ENCODE peak calls at places on chromosomes 12 and 14, in five cellular contexts. One of them, this sample, is unnamed.
A peak's percentile ranks its signal among the peaks of the same experiment; 100 is the strongest.

GRCh38 chr12:112839386-112839972 is 47.9 kb downstream of the RPH3A start:
- DNase-seq in stomach: no peak
- DNase-seq in right lobe of liver: no peak
- DNase-seq in HCT116: no peak
- DNase-seq in body of pancreas: no peak
- DNase-seq in this sample: no peak

GRCh38 chr12:69682136-69682755 is 16.9 kb downstream of the BEST3 start:
- DNase-seq in stomach: no peak
- DNase-seq in body of pancreas: no peak
- DNase-seq in right lobe of liver: no peak
- DNase-seq in HCT116: no peak
- DNase-seq in this sample: no peak

GRCh38 chr14:25394791-25395391 is 344.9 kb upstream of the STXBP6 start:
- DNase-seq in body of pancreas: no peak
- DNase-seq in HCT116: no peak
- DNase-seq in right lobe of liver: no peak
- DNase-seq in stomach: no peak
- DNase-seq in this sample: no peak

GRCh38 chr12:128918910-128919309 is 65.6 kb downstream of the GLT1D1 start:
- DNase-seq in stomach: no peak
- DNase-seq in HCT116: no peak
- DNase-seq in right lobe of liver: no peak
- DNase-seq in body of pancreas: no peak
- DNase-seq in this sample: no peak

GRCh38 chr14:36517242-36518030 is 2.6 kb downstream of the NKX2-1 start:
- DNase-seq in stomach: no peak
- DNase-seq in body of pancreas: no peak
- DNase-seq in HCT116: no peak
- DNase-seq in right lobe of liver: no peak
- DNase-seq in this sample: no peak

GRCh38 chr12:121227294-121227693 is 17.4 kb downstream of the P2RX4 start:
- DNase-seq in stomach: peak; percentile 90
- DNase-seq in HCT116: no peak
- DNase-seq in body of pancreas: peak; percentile 92
- DNase-seq in right lobe of liver: peak; percentile 76
- DNase-seq in this sample: no peak

GRCh38 chr12:32155911-32156585 is 49.4 kb downstream of the BICD1 start:
- DNase-seq in body of pancreas: no peak
- DNase-seq in right lobe of liver: no peak
- DNase-seq in stomach: no peak
- DNase-seq in HCT116: no peak
- DNase-seq in this sample: no peak

GRCh38 chr14:54197369-54197768 is 199.4 kb upstream of the CDKN3 start:
- DNase-seq in stomach: no peak
- DNase-seq in HCT116: no peak
- DNase-seq in right lobe of liver: no peak
- DNase-seq in body of pancreas: no peak
- DNase-seq in this sample: no peak

DNA sequence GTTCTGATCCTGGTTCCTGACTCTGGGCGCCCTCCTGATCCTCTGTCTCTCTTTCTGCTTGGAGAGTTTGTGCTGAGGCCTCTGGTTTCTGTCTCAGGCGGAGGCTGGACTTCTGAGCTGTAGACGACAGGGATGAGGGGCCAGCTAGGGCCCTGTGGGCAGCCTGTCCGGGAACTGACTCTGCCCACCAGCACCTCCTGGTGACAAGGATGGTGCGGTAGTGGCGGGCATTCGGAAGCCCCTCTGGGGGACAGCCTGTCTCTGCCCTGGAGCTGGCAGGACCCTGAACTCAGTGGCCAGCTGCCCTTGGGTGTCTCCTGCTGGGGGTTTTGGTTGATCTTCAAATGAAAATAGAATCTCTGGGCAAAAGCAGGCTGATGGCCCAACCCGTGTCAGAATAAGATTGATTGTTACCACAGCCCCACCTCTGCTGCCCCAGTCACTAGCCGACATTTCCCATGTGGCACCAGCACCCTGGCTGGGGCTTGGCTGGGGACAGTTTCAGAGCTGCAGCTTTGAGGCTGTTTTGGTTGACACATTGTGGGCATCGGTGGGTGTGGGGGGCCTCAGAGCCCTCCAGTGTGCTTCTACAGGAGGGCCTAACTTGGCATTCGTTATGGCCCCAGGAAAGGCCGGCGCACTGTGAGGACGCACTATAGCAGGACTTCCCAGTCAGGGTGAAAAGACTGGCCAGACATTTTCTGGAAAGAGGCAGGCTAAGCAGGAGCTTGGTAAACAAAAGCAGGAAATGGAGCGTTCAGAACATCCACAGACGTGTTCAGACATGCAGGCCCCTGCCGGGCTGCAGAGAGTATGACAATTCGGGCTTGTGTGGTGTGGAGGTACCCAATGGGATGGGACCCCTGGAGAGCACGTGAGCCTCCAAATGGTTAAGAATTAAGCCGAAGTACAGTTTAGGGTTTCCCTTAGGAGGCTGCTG is 16.1 kb downstream of the KRT80 start:
- DNase-seq in HCT116: no peak
- DNase-seq in stomach: no peak
- DNase-seq in right lobe of liver: no peak
- DNase-seq in body of pancreas: no peak
- DNase-seq in this sample: no peak
- TF ChIP-seq POLR2A in HCT116: no peak
- TF ChIP-seq POLR2A in stomach: no peak
- TF ChIP-seq POLR2A in right lobe of liver: no peak
- TF ChIP-seq POLR2A in body of pancreas: no peak
- TF ChIP-seq POLR2A in this sample: no peak

GRCh38 chr12:56010112-56010570 is 10.7 kb upstream of the IKZF4 start:
- DNase-seq in stomach: no peak
- DNase-seq in body of pancreas: no peak
- DNase-seq in HCT116: no peak
- DNase-seq in right lobe of liver: no peak
- DNase-seq in this sample: no peak
- H3K27ac ChIP-seq in stomach: no peak overlapping the region
- H3K27ac ChIP-seq in body of pancreas: no peak overlapping the region
- H3K27ac ChIP-seq in HCT116: no peak overlapping the region
- H3K27ac ChIP-seq in right lobe of liver: no peak overlapping the region
- H3K27ac ChIP-seq in this sample: no peak overlapping the region

DNA sequence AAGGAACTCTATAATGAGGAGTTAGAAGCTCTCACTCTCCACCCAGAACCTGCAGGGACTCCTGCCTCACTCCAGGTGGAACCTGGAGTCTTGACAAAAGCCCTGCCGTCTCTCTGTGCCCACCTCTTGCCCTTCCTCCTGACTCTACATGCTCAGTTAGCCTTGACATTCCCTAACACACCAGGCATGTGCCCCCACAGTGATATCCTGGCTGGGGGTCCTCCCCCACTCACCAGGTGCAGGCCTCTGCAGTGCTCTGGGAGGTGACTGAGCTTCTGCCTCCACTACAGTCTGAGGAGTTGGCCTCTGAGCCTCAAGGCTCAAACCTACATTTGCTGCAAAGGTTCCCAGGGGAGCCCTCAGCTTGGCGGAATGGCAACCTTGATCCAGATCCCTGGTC is 300.7 kb downstream of the ADGRD1 start:
- DNase-seq in right lobe of liver: no peak
- DNase-seq in stomach: no peak
- DNase-seq in HCT116: no peak
- DNase-seq in body of pancreas: no peak
- DNase-seq in this sample: no peak
- TF ChIP-seq POLR2A in right lobe of liver: no peak
- TF ChIP-seq POLR2A in stomach: no peak
- TF ChIP-seq POLR2A in HCT116: no peak
- TF ChIP-seq POLR2A in body of pancreas: no peak
- TF ChIP-seq POLR2A in this sample: no peak

DNA sequence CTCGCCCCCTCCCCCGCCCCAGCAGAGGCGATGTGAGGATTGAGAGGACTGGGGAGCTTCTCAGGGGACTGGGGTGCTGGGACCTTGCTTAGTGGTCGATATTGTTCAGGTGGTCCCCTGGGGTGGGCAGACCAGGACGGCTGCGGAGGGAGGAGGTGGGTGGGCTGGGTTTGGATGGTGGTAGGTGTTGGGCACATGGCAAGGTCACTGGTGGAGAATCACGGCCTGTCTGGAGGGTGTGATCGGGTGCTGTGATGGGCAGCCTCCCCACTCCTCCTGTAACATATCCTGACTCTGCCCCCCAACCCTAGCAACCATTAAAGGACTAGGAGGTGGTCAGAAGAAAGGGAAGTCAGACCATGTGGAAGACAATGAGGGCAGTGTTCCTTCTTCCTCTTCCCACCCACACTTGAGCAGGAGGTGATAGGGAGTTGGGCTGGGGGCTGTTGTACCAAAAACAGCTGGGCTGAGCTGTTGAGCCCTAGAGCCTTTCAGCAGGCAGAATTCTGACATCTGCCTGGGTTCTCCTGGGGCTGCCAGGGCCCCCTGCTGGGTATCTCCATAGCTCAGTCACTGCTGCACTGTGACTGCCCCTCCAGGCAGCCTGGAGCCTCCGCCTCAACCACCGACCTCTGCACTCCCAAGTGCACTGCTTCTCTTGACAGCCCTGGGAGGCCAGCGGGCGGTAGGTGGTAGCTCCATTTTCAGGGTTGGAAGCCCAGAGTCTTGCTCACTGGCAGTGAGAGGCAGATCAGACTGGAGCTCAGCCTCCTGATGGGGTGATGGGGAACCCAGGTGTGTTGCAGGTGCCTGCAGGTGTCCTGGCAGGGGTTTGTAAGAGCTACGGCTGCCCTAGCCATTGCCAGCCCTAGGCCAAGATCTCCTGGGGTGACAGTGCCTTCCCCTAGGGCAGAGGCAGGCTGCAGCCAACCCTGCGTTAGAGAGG is 15.3 kb downstream of the VASH1 start:
- DNase-seq in stomach: no peak
- DNase-seq in body of pancreas: peak; percentile 12
- DNase-seq in HCT116: no peak
- DNase-seq in right lobe of liver: no peak
- DNase-seq in this sample: no peak
- H3K27ac ChIP-seq in stomach: no peak overlapping the region
- H3K27ac ChIP-seq in body of pancreas: no peak overlapping the region
- H3K27ac ChIP-seq in HCT116: no peak overlapping the region
- H3K27ac ChIP-seq in right lobe of liver: no peak overlapping the region
- H3K27ac ChIP-seq in this sample: no peak overlapping the region

GRCh38 chr12:93706387-93706786 is 29.2 kb downstream of the CRADD start:
- DNase-seq in right lobe of liver: no peak
- DNase-seq in HCT116: no peak
- DNase-seq in body of pancreas: no peak
- DNase-seq in stomach: no peak
- DNase-seq in this sample: no peak
- TF ChIP-seq POLR2A in right lobe of liver: no peak
- TF ChIP-seq POLR2A in HCT116: no peak
- TF ChIP-seq POLR2A in body of pancreas: no peak
- TF ChIP-seq POLR2A in stomach: no peak
- TF ChIP-seq POLR2A in this sample: no peak

DNA sequence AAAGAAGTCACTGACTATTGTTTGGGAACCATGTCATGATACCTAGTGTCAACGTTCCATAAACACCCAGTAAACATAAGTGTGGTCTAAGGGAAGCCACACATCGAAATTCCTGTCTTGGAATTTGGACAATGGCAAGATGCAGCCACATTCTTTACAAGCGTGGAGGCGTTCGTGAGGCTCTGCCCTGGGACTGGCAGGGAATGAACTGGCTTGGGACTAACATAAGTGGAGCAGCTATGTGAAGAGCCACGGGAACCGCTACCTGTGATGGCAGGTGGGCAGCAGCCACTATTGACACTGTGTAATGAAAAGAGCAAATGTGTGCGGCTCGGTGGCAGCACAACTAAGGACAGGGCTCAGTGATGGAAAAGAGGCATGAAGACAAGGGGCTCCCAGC is 10.0 kb upstream of the NRIP2 start:
- DNase-seq in stomach: no peak
- DNase-seq in body of pancreas: no peak
- DNase-seq in HCT116: no peak
- DNase-seq in right lobe of liver: no peak
- DNase-seq in this sample: no peak
- H3K27ac ChIP-seq in stomach: peak overlapping the region; percentile 20
- H3K27ac ChIP-seq in body of pancreas: no peak overlapping the region
- H3K27ac ChIP-seq in HCT116: no peak overlapping the region
- H3K27ac ChIP-seq in right lobe of liver: no peak overlapping the region
- H3K27ac ChIP-seq in this sample: no peak overlapping the region

GRCh38 chr12:57229041-57229633 is 374 bp upstream of the SHMT2 start:
- DNase-seq in HCT116: no peak
- DNase-seq in stomach: no peak
- DNase-seq in body of pancreas: no peak
- DNase-seq in right lobe of liver: no peak
- DNase-seq in this sample: no peak

GRCh38 chr12:57227315-57228115 is 2.0 kb upstream of the SHMT2 start:
- DNase-seq in HCT116: no peak
- DNase-seq in stomach: no peak
- DNase-seq in body of pancreas: no peak
- DNase-seq in right lobe of liver: no peak
- DNase-seq in this sample: no peak

GRCh38 chr12:57231276-57232021 is 1.9 kb downstream of the SHMT2 start:
- DNase-seq in right lobe of liver: no peak
- DNase-seq in stomach: no peak
- DNase-seq in body of pancreas: no peak
- DNase-seq in HCT116: no peak
- DNase-seq in this sample: no peak

GRCh38 chr12:57230381-57231155 is 1.1 kb downstream of the SHMT2 start:
- DNase-seq in stomach: no peak
- DNase-seq in HCT116: no peak
- DNase-seq in right lobe of liver: no peak
- DNase-seq in body of pancreas: no peak
- DNase-seq in this sample: no peak

DNA sequence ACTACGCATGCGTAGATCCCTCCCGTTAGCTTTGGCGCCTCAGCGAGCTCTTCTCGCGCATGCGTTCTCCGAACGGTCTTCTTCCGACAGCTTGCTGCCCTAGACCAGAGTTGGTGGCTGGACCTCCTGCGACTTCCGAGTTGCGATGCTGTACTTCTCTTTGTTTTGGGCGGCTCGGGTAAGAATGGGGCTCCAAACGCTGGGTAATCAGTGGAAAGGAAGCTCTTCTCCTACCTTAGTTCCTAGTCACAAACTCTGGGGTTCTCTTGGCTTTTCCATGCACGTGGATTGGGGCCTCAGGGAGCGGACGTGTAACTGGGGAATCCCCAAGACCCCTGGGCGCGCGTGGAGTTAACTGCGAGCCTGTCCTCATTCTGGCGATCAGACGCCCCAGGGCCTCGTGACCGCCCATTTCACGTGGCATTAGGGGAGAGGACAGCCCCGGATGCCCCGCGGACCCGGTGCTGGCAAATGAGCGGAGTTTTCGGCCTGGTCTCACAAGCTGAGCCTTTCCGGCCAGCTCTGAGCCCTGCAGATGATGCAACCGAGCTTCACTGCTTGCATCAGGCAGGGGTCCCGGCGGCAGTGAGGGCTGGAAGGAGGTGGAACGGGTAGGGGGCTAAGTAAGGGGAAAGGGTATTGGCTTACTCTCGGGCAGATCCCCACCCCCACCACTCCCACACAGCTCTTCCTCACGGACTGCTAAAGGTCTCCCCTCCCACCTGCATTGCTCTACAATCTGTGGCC is at the start of gene SHMT2:
- DNase-seq in body of pancreas: peak; percentile 99
- DNase-seq in HCT116: peak; percentile 91
- DNase-seq in right lobe of liver: peak; percentile 95
- DNase-seq in stomach: peak; percentile 96
- DNase-seq in this sample: peak; percentile 97
- TF ChIP-seq POLR2A in body of pancreas: peak; percentile 17
- TF ChIP-seq POLR2A in HCT116: peak; percentile 62
- TF ChIP-seq POLR2A in right lobe of liver: peak; percentile 87
- TF ChIP-seq POLR2A in stomach: no peak
- TF ChIP-seq POLR2A in this sample: no peak

GRCh38 chr12:122834229-122834920 is 882 bp upstream of the HIP1R start:
- DNase-seq in HCT116: peak; percentile 35
- DNase-seq in right lobe of liver: peak; percentile 46
- DNase-seq in stomach: peak; percentile 64
- DNase-seq in body of pancreas: peak; percentile 60
- DNase-seq in this sample: no peak
- H3K27ac ChIP-seq in HCT116: peak overlapping the region; percentile 38
- H3K27ac ChIP-seq in right lobe of liver: peak overlapping the region; percentile 57
- H3K27ac ChIP-seq in stomach: peak overlapping the region; percentile 91
- H3K27ac ChIP-seq in body of pancreas: peak overlapping the region; percentile 68
- H3K27ac ChIP-seq in this sample: peak overlapping the region; percentile 56

This sample was measured in esophagus muscularis mucosa.